ENCODE peak calls at places on chromosomes 2 and 18, in five cellular contexts. G is dorsolateral prefrontal cortex, U is fibroblast of the aortic adventitia, Y is astrocyte, K is A549. H is an unnamed sample.

GRCh38 chr2:85231952-85232351 is 95.8 kb downstream of the TGOLN2 start:
- DNase-seq in U (no peak), Y (no peak), K (no peak), G (no peak), H (no peak)

GRCh38 chr2:238645095-238645494 is 202.8 kb upstream of the TWIST2 start:
- DNase-seq in K (no peak), Y (no peak), G (no peak), U (no peak), H (no peak)

GRCh38 chr2:181792906-181793305 is 98.6 kb upstream of the ITPRID2 start:
- DNase-seq in U (no peak), K (no peak), G (no peak), Y (no peak), H (no peak)

GRCh38 chr18:62282188-62282629 is 42.9 kb upstream of the TNFRSF11A start:
- DNase-seq in U (peak; percentile 92), K (no peak), G (no peak), Y (peak; percentile 87), H (peak; percentile 79)

GRCh38 chr2:149422337-149422990 is 92.1 kb downstream of the LYPD6 start:
- DNase-seq in Y (peak; percentile 74), G (no peak), U (peak; percentile 57), K (no peak), H (peak; percentile 20)

GRCh38 chr2:226273440-226273839 is 526.2 kb downstream of the IRS1 start:
- DNase-seq in Y (no peak), G (no peak), K (no peak), U (no peak), H (no peak)

GRCh38 chr2:237695201-237695780 is 67.9 kb downstream of the LRRFIP1 start:
- DNase-seq in G (no peak), U (peak; percentile 92), K (peak; percentile 55), Y (peak; percentile 94), H (peak; percentile 83)

GRCh38 chr2:163205696-163206267 is 367.2 kb upstream of the KCNH7 start:
- DNase-seq in K (no peak), U (no peak), Y (no peak), G (no peak), H (no peak)

GRCh38 chr18:47893047-47893446 is 37.4 kb downstream of the SMAD2 start:
- DNase-seq in K (no peak), U (no peak), Y (no peak), G (no peak), H (no peak)

GRCh38 chr2:134243244-134243643 is 10.6 kb upstream of the MGAT5 start:
- DNase-seq in Y (no peak), U (no peak), K (no peak), G (no peak), H (no peak)

GRCh38 chr2:178404380-178404767 is 46.6 kb downstream of the PRKRA start:
- DNase-seq in G (no peak), K (no peak), U (no peak), Y (peak; percentile 60), H (peak; percentile 73)

GRCh38 chr2:47510745-47511144 is 107.8 kb downstream of the MSH2 start:
- DNase-seq in G (no peak), K (no peak), Y (no peak), U (no peak), H (no peak)

GRCh38 chr2:241852981-241853631 is 5.6 kb downstream of the PDCD1 start:
- DNase-seq in K (no peak), G (peak; percentile 29), Y (no peak), U (no peak), H (no peak)

GRCh38 chr18:61400016-61400630 is 66.9 kb downstream of the CDH20 start:
- DNase-seq in G (no peak), U (peak; percentile 35), K (no peak), Y (peak; percentile 3), H (peak; percentile 10)

GRCh38 chr2:215002500-215002899 is 135.9 kb downstream of the ABCA12 start:
- DNase-seq in K (peak; percentile 6), Y (peak; percentile 28), U (peak; percentile 53), G (no peak), H (peak; percentile 66)

GRCh38 chr2:71705171-71705960 is 252.0 kb downstream of the DYSF start:
- DNase-seq in U (no peak), G (no peak), Y (no peak), K (no peak), H (no peak)

GRCh38 chr2:237714690-237715458 is 83.7 kb upstream of the RBM44 start:
- DNase-seq in Y (peak; percentile 88), G (no peak), K (no peak), U (peak; percentile 73), H (peak; percentile 46)

GRCh38 chr2:151374426-151374825 is 17.0 kb downstream of the TNFAIP6 start:
- DNase-seq in K (peak; percentile 34), G (no peak), U (peak; percentile 80), Y (peak; percentile 91), H (peak; percentile 86)

GRCh38 chr18:36709315-36709714 is 119.5 kb downstream of the TPGS2 start:
- DNase-seq in G (no peak), K (no peak), U (no peak), Y (no peak), H (no peak)

GRCh38 chr2:64173156-64174135 is 29.2 kb upstream of the PELI1 start:
- DNase-seq in Y (no peak), K (no peak), U (no peak), G (no peak), H (no peak)

GRCh38 chr2:7771781-7772180 is 854.6 kb downstream of the RNF144A start:
- DNase-seq in K (no peak), U (no peak), Y (no peak), G (no peak), H (no peak)

GRCh38 chr2:9462872-9463697 is 11.3 kb upstream of the IAH1 start:
- DNase-seq in G (no peak), K (no peak), U (no peak), Y (no peak), H (no peak)

GRCh38 chr2:1898461-1899395 is 154.4 kb upstream of the PXDN start:
- DNase-seq in U (no peak), K (no peak), Y (no peak), G (no peak), H (no peak)

GRCh38 chr2:174023591-174024523 is 58.7 kb upstream of the SP3 start:
- DNase-seq in U (peak; percentile 94), G (no peak), Y (peak; percentile 95), K (no peak), H (peak; percentile 96)

GRCh38 chr2:147553743-147554142 is 291.1 kb upstream of the ACVR2A start:
- DNase-seq in U (no peak), K (no peak), G (no peak), Y (no peak), H (no peak)

GRCh38 chr2:185780890-185781289 is 42.3 kb downstream of the FSIP2 start:
- DNase-seq in K (no peak), U (peak; percentile 6), G (no peak), Y (no peak), H (no peak)

GRCh38 chr2:54593249-54593648 is 130.2 kb upstream of the EML6 start:
- DNase-seq in G (no peak), U (no peak), Y (no peak), K (no peak), H (no peak)

GRCh38 chr2:182625814-182626213 is 90.2 kb upstream of the DNAJC10 start:
- DNase-seq in Y (no peak), K (no peak), U (no peak), G (no peak), H (no peak)

GRCh38 chr2:42795871-42796301 is 3.5 kb upstream of the HAAO start:
- DNase-seq in K (no peak), U (peak; percentile 26), Y (peak; percentile 14), G (no peak), H (no peak)

DNA sequence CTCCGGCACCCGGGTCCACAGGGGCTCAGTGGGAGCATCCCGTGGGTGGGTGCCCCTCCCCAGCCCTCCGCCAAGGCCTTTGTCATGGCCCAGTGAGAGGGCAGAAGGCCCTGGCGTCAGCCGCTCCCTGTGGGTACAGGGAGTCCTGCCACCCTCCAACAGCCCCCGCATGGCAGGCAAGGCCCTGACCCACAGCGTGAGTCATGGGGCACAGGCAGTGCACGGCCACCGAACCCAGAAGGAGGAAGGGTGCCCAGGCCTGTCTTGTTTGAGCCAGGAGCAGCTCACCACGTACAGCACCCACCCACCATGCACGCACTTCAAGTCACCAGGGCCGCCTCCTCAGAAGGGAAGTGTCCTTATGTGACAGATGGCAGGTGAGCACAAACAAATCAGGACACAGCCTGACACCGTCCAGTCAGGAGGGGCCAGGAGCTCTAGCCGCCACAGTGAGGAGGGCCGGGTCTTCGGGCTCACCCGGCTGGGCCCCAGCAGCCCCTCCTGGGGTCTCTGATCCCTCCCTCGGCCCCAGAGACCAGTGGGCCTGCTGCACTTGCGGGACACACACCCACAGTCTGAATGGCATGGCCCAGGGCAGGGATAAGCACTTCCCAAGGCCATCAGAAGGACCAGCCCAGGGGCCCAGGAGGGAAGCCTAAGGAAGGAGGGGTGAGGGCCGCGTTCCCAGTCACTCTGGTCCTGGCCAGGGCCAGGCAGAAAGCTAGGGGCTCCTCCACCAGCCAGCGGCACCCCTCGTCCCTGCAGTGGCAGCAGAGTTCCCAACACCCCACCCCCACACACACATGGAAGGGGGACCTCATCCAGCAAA is 25.8 kb downstream of the BIN1 start:
- DNase-seq in U (no peak), Y (no peak), K (no peak), G (peak; percentile 73), H (no peak)
- H3K4me3 ChIP-seq in U (no peak overlapping the region), Y (no peak overlapping the region), K (no peak overlapping the region), G (peak overlapping the region; percentile 52), H (no peak overlapping the region)

GRCh38 chr2:154688373-154688772 is 10.1 kb upstream of the KCNJ3 start:
- DNase-seq in U (no peak), Y (no peak), K (no peak), G (no peak), H (no peak)

GRCh38 chr2:154681741-154682140 is 16.8 kb upstream of the KCNJ3 start:
- DNase-seq in G (no peak), U (no peak), Y (no peak), K (no peak), H (no peak)

GRCh38 chr2:154689158-154689557 is 9.3 kb upstream of the KCNJ3 start:
- DNase-seq in U (no peak), Y (no peak), K (no peak), G (no peak), H (no peak)

DNA sequence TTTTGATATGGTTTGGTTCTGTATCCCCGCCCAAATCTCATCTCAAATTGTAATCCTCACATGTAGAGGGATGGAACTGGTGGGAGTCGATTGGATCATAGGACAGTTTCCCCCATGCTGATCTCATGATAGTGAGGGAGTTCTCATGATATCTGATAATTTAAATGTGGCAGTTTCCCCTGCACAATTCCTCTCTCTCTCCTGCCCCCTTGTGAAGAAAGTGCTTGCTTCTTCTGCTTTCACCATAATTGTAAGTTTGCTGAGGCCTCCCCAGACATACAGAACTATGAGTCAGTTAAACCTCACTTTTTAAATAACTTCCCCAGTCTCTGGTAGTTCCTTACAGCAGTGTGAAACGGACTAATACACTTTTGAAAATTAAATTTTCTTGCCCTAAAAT is 12.3 kb upstream of the KCNJ3 start:
- DNase-seq in Y (no peak), G (no peak), K (no peak), U (no peak), H (no peak)
- TF ChIP-seq CTCF in Y (no peak), G (no peak), K (no peak), U (no peak), H (no peak)

GRCh38 chr2:128689971-128690370 is 371.3 kb upstream of the HS6ST1 start:
- DNase-seq in U (no peak), Y (no peak), G (no peak), K (no peak), H (no peak)
- H3K4me3 ChIP-seq in U (no peak overlapping the region), Y (no peak overlapping the region), G (no peak overlapping the region), K (no peak overlapping the region), H (no peak overlapping the region)

DNA sequence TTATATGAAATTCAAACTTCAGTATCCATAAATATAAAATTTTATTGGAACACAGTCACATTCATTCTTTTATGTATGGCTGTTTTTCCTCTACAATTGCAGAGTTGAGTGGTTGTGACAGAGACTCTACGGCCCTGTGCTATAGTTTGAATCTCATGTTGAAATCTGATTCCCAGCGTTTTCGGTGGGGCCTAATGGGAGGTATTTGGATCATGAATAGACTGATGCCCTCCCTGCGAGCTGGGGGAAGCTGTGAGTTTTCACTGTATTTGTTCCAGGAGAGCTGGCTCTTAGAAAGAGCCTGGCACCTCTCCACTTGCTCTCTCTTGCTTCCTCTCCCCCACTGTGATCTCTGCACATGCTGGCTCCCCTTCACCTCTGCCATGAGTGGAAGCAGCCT is 1.7 kb downstream of the PFN4 start:
- DNase-seq in G (no peak), K (no peak), U (peak; percentile 50), Y (no peak), H (no peak)
- TF ChIP-seq CTCF in G (no peak), K (no peak), U (no peak), Y (no peak), H (no peak)